ENCODE peak calls at places on chromosomes 7 and 10, in four cellular contexts. X is skeletal muscle cell, D is KG1, F is M059J. W is an unnamed sample.
A peak's percentile ranks its signal among the peaks of the same experiment; 100 is the strongest.

GRCh38 chr7:156505876-156506275 is 134.7 kb upstream of the RNF32 start:
- DNase-seq in X (no peak), D (no peak), F (no peak), W (no peak)

GRCh38 chr7:110831450-110831849 is 259.5 kb upstream of the LRRN3 start:
- DNase-seq in X (no peak), D (no peak), F (no peak), W (no peak)

GRCh38 chr10:30727524-30727923 is 98.0 kb upstream of the LYZL2 start:
- DNase-seq in X (no peak), D (no peak), F (peak; percentile 20), W (no peak)

GRCh38 chr10:76270464-76270863 is 839.0 kb downstream of the LRMDA start:
- DNase-seq in X (no peak), D (no peak), F (no peak), W (peak; percentile 22)

GRCh38 chr10:46033602-46034011 is 3.2 kb upstream of the NCOA4 start:
- DNase-seq in X (peak; percentile 61), D (no peak), F (peak; percentile 89), W (no peak)

GRCh38 chr7:35032166-35032565 is 5.1 kb downstream of the DPY19L1 start:
- DNase-seq in X (no peak), D (no peak), F (no peak), W (no peak)

GRCh38 chr7:45178241-45179225 is 20.9 kb downstream of the RAMP3 start:
- DNase-seq in X (no peak), D (no peak), F (no peak), W (no peak)

GRCh38 chr10:14749051-14749809 is 25.5 kb downstream of the FAM107B start:
- DNase-seq in X (no peak), D (no peak), F (peak; percentile 3), W (no peak)

GRCh38 chr10:51928182-51928581 is 228.8 kb upstream of the CSTF2T start:
- DNase-seq in X (no peak), D (no peak), F (no peak), W (no peak)

GRCh38 chr7:108497082-108497725 is 28.7 kb downstream of the PNPLA8 start:
- DNase-seq in X (no peak), D (peak; percentile 10), F (peak; percentile 53), W (peak; percentile 45)

GRCh38 chr7:71521506-71521905 is 389.6 kb downstream of the GALNT17 start:
- DNase-seq in X (peak; percentile 58), D (no peak), F (no peak), W (no peak)

GRCh38 chr10:96585726-96586418 is 940 bp downstream of the TM9SF3 start:
- DNase-seq in X (no peak), D (no peak), F (peak; percentile 23), W (no peak)

GRCh38 chr10:50604823-50605222 is 18.9 kb downstream of the SGMS1 start:
- DNase-seq in X (no peak), D (no peak), F (peak; percentile 83), W (no peak)

GRCh38 chr10:49781247-49781646 is 19.1 kb upstream of the OGDHL start:
- DNase-seq in X (peak; percentile 1), D (no peak), F (peak; percentile 51), W (no peak)

W was measured in SK-N-MC.